ENCODE peak calls at places on chromosomes 4 and X, in eight cellular contexts. H, I, O, B, Q, D, W and G are unnamed samples.

GRCh38 chr4:112327950-112328349 is 30.8 kb downstream of the ALPK1 start:
- DNase-seq in H (peak), I (peak), O (peak), B (peak), Q (peak), D (no peak), W (no peak), G (peak)

GRCh38 chr4:143768007-143768591 is 67.6 kb upstream of the FREM3 start:
- DNase-seq in H (no peak), I (peak), O (no peak), B (peak), Q (peak), D (no peak), W (no peak), G (no peak)

GRCh38 chrX:96372313-96373046 is 312.2 kb upstream of the DIAPH2 start:
- DNase-seq in H (peak), I (peak), O (peak), B (peak), Q (peak), D (no peak), W (no peak), G (peak)

GRCh38 chrX:43618376-43619205 is 37.5 kb upstream of the MAOA start:
- DNase-seq in H (no peak), I (no peak), O (no peak), B (no peak), Q (no peak), D (no peak), W (no peak), G (no peak)

GRCh38 chr4:94976371-94977011 is 218.7 kb downstream of the BMPR1B start:
- DNase-seq in H (no peak), I (peak), O (no peak), B (peak), Q (peak), D (no peak), W (no peak), G (peak)

GRCh38 chr4:77817304-77818076 is 1.7 kb downstream of the CNOT6L start:
- DNase-seq in H (peak), I (peak), O (no peak), B (no peak), Q (no peak), D (no peak), W (no peak), G (peak)

GRCh38 chr4:153539058-153539826 is 73.1 kb downstream of the TMEM131L start:
- DNase-seq in H (no peak), I (no peak), O (no peak), B (no peak), Q (no peak), D (no peak), W (no peak), G (no peak)

GRCh38 chr4:52612341-52612740 is 46.8 kb downstream of the USP46 start:
- DNase-seq in H (no peak), I (no peak), O (no peak), B (no peak), Q (no peak), D (no peak), W (no peak), G (peak)

GRCh38 chrX:45142185-45142584 is 58.5 kb downstream of the DIPK2B start:
- DNase-seq in H (no peak), I (no peak), O (no peak), B (no peak), Q (no peak), D (no peak), W (no peak), G (no peak)

GRCh38 chr4:74044676-74045075 is 6.2 kb upstream of the CXCL3 start:
- DNase-seq in H (no peak), I (no peak), O (no peak), B (peak), Q (no peak), D (no peak), W (no peak), G (peak)

GRCh38 chrX:9151772-9152307 is 117.9 kb upstream of the FAM9B start:
- DNase-seq in H (no peak), I (no peak), O (no peak), B (no peak), Q (no peak), D (no peak), W (no peak), G (no peak)

GRCh38 chr4:143273170-143273917 is 63.3 kb upstream of the GAB1 start:
- DNase-seq in H (no peak), I (no peak), O (no peak), B (no peak), Q (no peak), D (no peak), W (no peak), G (no peak)

GRCh38 chr4:116027311-116027710 is 913.9 kb upstream of the NDST4 start:
- DNase-seq in H (no peak), I (no peak), O (no peak), B (peak), Q (no peak), D (no peak), W (no peak), G (no peak)

GRCh38 chr4:58301384-58301783 is 1191.2 kb upstream of the IGFBP7 start:
- DNase-seq in H (no peak), I (peak), O (no peak), B (no peak), Q (peak), D (no peak), W (no peak), G (no peak)

GRCh38 chr4:122960298-122960985 is 38.0 kb upstream of the NUDT6 start:
- DNase-seq in H (no peak), I (peak), O (no peak), B (no peak), Q (no peak), D (no peak), W (no peak), G (no peak)

GRCh38 chr4:47535567-47536147 is 50.6 kb downstream of the ATP10D start:
- DNase-seq in H (no peak), I (no peak), O (no peak), B (no peak), Q (no peak), D (no peak), W (no peak), G (no peak)

GRCh38 chrX:107742754-107743191 is 32.8 kb downstream of the TSC22D3 start:
- DNase-seq in H (no peak), I (no peak), O (no peak), B (no peak), Q (no peak), D (no peak), W (no peak), G (no peak)

GRCh38 chr4:4428966-4429875 is 42.3 kb downstream of the NSG1 start:
- DNase-seq in H (no peak), I (no peak), O (no peak), B (no peak), Q (no peak), D (no peak), W (no peak), G (no peak)

GRCh38 chrX:40130207-40130606 is 32.4 kb upstream of the BCOR start:
- DNase-seq in H (no peak), I (peak), O (no peak), B (peak), Q (peak), D (no peak), W (no peak), G (peak)

GRCh38 chr4:77994194-77994721 is 62.9 kb upstream of the FRAS1 start:
- DNase-seq in H (peak), I (peak), O (peak), B (peak), Q (peak), D (no peak), W (no peak), G (peak)

GRCh38 chr4:107034091-107034698 is 1.9 kb downstream of the DKK2 start:
- DNase-seq in H (no peak), I (peak), O (no peak), B (no peak), Q (peak), D (peak), W (peak), G (peak)

GRCh38 chrX:75297508-75297907 is 23.6 kb downstream of the UPRT start:
- DNase-seq in H (no peak), I (no peak), O (no peak), B (no peak), Q (no peak), D (no peak), W (no peak), G (no peak)

GRCh38 chr4:120731561-120731960 is 191.0 kb downstream of the PRDM5 start:
- DNase-seq in H (no peak), I (no peak), O (no peak), B (no peak), Q (no peak), D (no peak), W (no peak), G (peak)

GRCh38 chrX:18643243-18643642 is 28.7 kb downstream of the RS1 start:
- DNase-seq in H (no peak), I (no peak), O (no peak), B (no peak), Q (no peak), D (no peak), W (no peak), G (no peak)

GRCh38 chr4:74531952-74532794 is 87.2 kb downstream of the AREG start:
- DNase-seq in H (peak), I (peak), O (peak), B (peak), Q (peak), D (no peak), W (no peak), G (peak)

GRCh38 chrX:134886201-134886600 is 104.6 kb upstream of the SMIM10 start:
- DNase-seq in H (no peak), I (peak), O (no peak), B (peak), Q (peak), D (no peak), W (no peak), G (peak)

GRCh38 chrX:39167791-39168190 is 366.5 kb downstream of the MID1IP1 start:
- DNase-seq in H (peak), I (no peak), O (no peak), B (peak), Q (no peak), D (no peak), W (no peak), G (no peak)

GRCh38 chrX:153494541-153495361 is at the start of gene BGN:
- DNase-seq in H (no peak), I (peak), O (no peak), B (no peak), Q (no peak), D (no peak), W (peak), G (no peak)

GRCh38 chr4:41693629-41694028 is 54.9 kb downstream of the PHOX2B start:
- DNase-seq in H (peak), I (peak), O (peak), B (peak), Q (peak), D (no peak), W (no peak), G (peak)

GRCh38 chr4:88027611-88028608 is 20.5 kb downstream of the PKD2 start:
- DNase-seq in H (no peak), I (peak), O (peak), B (peak), Q (peak), D (no peak), W (no peak), G (peak)

GRCh38 chr4:145090370-145090769 is 7.6 kb downstream of the ANAPC10 start:
- DNase-seq in H (no peak), I (peak), O (no peak), B (no peak), Q (no peak), D (no peak), W (no peak), G (peak)

GRCh38 chr4:95388911-95389310 is 159.9 kb downstream of the UNC5C start:
- DNase-seq in H (no peak), I (no peak), O (no peak), B (no peak), Q (no peak), D (no peak), W (no peak), G (no peak)

GRCh38 chrX:103919336-103919682 is 43.1 kb upstream of the TMSB15B start:
- DNase-seq in H (peak), I (peak), O (no peak), B (peak), Q (peak), D (no peak), W (no peak), G (peak)
- H3K4me3 ChIP-seq in H (peak), I (peak), O (peak), B (peak), Q (peak), D (peak), W (peak), G (peak)

GRCh38 chr4:17124767-17125166 is 226.3 kb upstream of the LDB2 start:
- DNase-seq in H (no peak), I (no peak), O (no peak), B (peak), Q (no peak), D (no peak), W (no peak), G (no peak)
- TF ChIP-seq CTCF in H (peak), I (peak), O (peak), B (peak), Q (no peak), D (no peak), W (no peak), G (no peak)

DNA sequence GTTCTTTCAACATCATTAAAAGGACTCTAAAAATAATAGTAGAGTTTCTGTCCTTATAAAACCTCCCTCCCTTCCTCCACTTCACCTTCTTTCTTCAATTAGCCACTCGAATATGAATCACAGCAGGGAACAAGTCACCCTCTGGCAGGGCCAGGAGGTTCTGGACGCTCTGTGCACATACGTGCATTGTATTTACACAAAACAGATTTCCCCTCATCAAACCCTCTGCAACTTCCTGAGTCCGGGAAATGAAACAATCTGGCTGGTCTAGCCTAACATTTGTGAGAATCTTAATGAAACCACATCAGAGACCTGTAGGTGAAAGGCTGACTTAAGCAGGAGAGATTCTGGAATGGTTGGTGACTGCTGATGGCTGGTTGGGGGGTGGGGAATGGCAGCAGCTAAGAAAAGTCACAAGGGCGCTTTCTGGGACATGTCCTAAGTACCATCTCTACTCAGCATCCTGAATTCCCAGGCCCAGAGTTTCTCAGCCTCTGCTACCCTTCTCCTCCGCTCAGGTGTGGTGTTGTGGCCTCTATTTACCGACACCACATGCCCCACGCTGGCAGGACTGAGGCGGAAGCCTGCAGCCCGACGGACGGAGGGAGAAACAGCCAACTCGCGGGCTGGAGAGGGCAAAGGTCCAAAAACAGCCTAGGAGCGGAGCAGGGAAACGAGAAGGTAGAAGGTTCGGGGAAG is 1.0 kb downstream of the ZDHHC9 start:
- DNase-seq in H (peak), I (peak), O (no peak), B (peak), Q (peak), D (no peak), W (peak), G (peak)
- H3K4me3 ChIP-seq in H (peak), I (peak), O (peak), B (peak), Q (peak), D (peak), W (peak), G (peak)

DNA sequence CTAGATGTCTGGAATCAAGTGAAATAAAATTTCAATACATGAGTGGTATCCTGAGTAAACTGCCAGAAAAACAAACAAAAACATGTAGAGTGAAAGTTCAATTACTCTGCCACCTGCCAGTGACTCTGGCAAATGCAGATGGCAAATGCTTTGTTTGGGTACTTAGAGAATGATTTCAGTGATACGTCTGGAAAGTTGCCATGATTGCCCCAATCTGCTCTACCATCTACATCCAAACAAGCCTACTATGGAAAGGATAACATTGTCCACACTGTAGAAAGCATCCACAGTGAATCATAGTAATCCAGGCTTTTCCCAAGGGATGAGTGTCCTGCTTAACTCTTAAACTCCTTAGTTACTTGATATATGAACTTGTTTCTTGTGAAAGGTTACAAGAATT is 3.4 kb downstream of the SPATA4 start:
- DNase-seq in H (no peak), I (no peak), O (no peak), B (peak), Q (peak), D (no peak), W (no peak), G (no peak)
- TF ChIP-seq CTCF in H (no peak), I (no peak), O (no peak), B (peak), Q (no peak), D (no peak), W (no peak), G (peak)

DNA sequence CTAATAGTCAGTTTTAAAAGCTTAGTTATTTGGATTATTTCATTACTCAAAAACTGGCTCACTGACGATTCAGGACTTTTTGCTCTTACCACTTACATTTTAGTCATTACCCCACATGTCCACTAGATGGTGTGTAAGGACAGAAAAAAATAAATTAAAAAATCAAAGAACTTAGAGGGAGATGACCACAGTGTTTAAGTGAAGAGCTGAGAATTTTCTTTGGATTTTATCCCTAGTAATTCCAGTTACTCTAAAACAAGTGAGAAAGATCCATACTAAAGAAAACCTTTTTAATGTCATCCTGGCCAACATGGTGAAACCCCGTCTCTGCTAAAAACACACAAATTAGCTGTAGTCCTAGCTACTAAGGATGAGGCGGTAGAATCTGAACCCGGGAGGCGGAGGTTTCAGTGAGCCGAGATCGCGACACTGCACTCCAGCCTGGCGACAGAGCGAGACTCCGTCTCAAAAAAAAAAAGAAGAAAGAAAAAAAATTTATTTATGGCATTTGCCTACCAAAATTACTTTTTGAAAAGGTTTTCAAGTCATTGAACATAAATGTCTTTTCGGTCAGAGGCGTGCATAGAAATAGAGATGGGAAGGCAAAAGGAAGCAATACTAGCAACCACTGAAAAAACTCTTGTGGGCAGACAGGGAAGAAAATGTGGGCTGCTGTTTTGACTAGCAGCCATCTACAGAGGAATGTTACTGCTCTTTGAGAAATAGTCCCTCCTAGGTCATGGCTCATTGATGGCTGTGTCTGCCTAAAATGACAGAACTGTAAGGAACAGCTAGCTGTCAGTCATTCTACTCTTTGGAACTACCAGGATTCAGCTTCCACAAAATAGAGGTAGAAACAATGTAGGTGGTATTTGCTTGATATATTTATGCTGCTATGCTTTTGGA is 26.6 kb upstream of the TMPRSS11B start:
- DNase-seq in H (peak), I (peak), O (peak), B (peak), Q (peak), D (no peak), W (no peak), G (peak)
- H3K4me3 ChIP-seq in H (no peak), I (peak), O (peak), B (peak), Q (no peak), D (no peak), W (peak), G (peak)

GRCh38 chrX:115494133-115494532 is 66.8 kb upstream of the PLS3 start:
- DNase-seq in H (no peak), I (no peak), O (no peak), B (peak), Q (no peak), D (no peak), W (no peak), G (no peak)
- TF ChIP-seq CTCF in H (no peak), I (no peak), O (no peak), B (no peak), Q (no peak), D (no peak), W (no peak), G (no peak)

DNA sequence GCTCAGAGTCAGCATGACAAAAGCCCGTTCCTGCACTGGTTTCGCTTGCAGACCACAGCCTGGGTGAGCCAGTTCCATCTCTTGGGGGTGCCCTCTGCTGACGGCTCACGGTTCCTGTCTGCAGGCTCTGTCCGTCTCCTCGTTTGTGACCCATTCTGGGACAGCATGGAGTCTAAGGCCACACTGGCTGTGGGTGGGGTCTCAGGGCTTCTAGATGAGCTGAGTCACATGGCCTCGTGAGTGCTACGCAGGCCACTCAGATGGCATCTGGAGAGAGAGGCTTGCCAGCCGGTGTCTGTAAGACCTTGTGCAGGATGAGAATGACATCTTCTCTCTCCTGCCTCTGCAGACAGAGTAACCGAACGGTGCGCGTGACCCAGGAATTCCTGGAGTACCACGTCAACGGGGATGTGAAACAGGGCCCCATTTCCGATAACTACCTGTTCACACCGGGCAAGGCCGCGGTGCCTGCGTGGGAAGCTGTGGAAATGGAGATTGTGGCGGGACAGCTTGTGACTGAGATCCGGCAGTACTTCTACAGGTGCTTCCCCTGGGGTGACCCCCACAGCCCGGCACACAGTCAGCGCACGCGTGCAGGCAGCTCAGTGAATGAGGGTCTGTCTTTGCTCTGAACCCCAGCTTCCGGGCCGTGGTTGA is 31.6 kb upstream of the MRFAP1 start:
- DNase-seq in H (no peak), I (no peak), O (no peak), B (no peak), Q (peak), D (no peak), W (no peak), G (no peak)
- H3K4me3 ChIP-seq in H (no peak), I (no peak), O (no peak), B (no peak), Q (no peak), D (no peak), W (no peak), G (no peak)

GRCh38 chrX:130393451-130394074 is 8.1 kb upstream of the GPR119 start:
- DNase-seq in H (peak), I (peak), O (no peak), B (peak), Q (peak), D (no peak), W (peak), G (peak)
- TF ChIP-seq CTCF in H (peak), I (peak), O (peak), B (peak), Q (peak), D (no peak), W (peak), G (peak)